ENCODE peak calls at places on chromosomes 7 and 10, in seven cellular contexts. One of them, this sample, is unnamed.
A peak's percentile ranks its signal among the peaks of the same experiment; 100 is the strongest.

GRCh38 chr7:95950698-95951097 is 178.3 kb downstream of the DYNC1I1 start:
- DNase-seq in nephron progenitor cell: no peak
- DNase-seq in AG04450: no peak
- DNase-seq in GM06990: no peak
- DNase-seq in AG10803: peak; percentile 52
- DNase-seq in NCI-H1417: no peak
- DNase-seq in putamen: no peak
- DNase-seq in this sample: no peak

GRCh38 chr10:33952692-33953360 is 618.4 kb upstream of the NRP1 start:
- DNase-seq in AG10803: peak; percentile 38
- DNase-seq in nephron progenitor cell: no peak
- DNase-seq in NCI-H1417: no peak
- DNase-seq in GM06990: no peak
- DNase-seq in AG04450: peak; percentile 4
- DNase-seq in putamen: no peak
- DNase-seq in this sample: no peak

GRCh38 chr7:136086712-136087111 is 109.6 kb upstream of the MTPN start:
- DNase-seq in NCI-H1417: peak; percentile 10
- DNase-seq in AG04450: peak; percentile 69
- DNase-seq in GM06990: peak; percentile 3
- DNase-seq in AG10803: peak; percentile 89
- DNase-seq in putamen: peak; percentile 90
- DNase-seq in nephron progenitor cell: no peak
- DNase-seq in this sample: peak; percentile 7

GRCh38 chr10:123351715-123352114 is 197.5 kb downstream of the BUB3 start:
- DNase-seq in GM06990: no peak
- DNase-seq in AG04450: no peak
- DNase-seq in AG10803: no peak
- DNase-seq in putamen: no peak
- DNase-seq in nephron progenitor cell: no peak
- DNase-seq in NCI-H1417: no peak
- DNase-seq in this sample: no peak

GRCh38 chr7:74023037-74023436 is 4.9 kb upstream of the ELN start:
- DNase-seq in AG10803: peak; percentile 60
- DNase-seq in AG04450: no peak
- DNase-seq in putamen: no peak
- DNase-seq in nephron progenitor cell: no peak
- DNase-seq in GM06990: no peak
- DNase-seq in NCI-H1417: no peak
- DNase-seq in this sample: peak; percentile 31

GRCh38 chr10:5666324-5667220 is at the start of gene ASB13:
- DNase-seq in GM06990: peak; percentile 32
- DNase-seq in putamen: peak; percentile 68
- DNase-seq in AG10803: peak; percentile 33
- DNase-seq in AG04450: no peak
- DNase-seq in NCI-H1417: peak; percentile 43
- DNase-seq in nephron progenitor cell: peak; percentile 74
- DNase-seq in this sample: peak; percentile 60

GRCh38 chr10:36236931-36237330 is 594.8 kb upstream of the FZD8 start:
- DNase-seq in AG10803: no peak
- DNase-seq in NCI-H1417: no peak
- DNase-seq in AG04450: no peak
- DNase-seq in nephron progenitor cell: no peak
- DNase-seq in putamen: no peak
- DNase-seq in GM06990: no peak
- DNase-seq in this sample: no peak

GRCh38 chr7:159098795-159099194 is 45.9 kb downstream of the VIPR2 start:
- DNase-seq in nephron progenitor cell: no peak
- DNase-seq in GM06990: no peak
- DNase-seq in putamen: no peak
- DNase-seq in AG10803: no peak
- DNase-seq in AG04450: no peak
- DNase-seq in NCI-H1417: no peak
- DNase-seq in this sample: no peak

GRCh38 chr7:155129186-155129585 is 59.1 kb downstream of the HTR5A start:
- DNase-seq in AG10803: no peak
- DNase-seq in AG04450: no peak
- DNase-seq in GM06990: no peak
- DNase-seq in NCI-H1417: no peak
- DNase-seq in putamen: no peak
- DNase-seq in nephron progenitor cell: no peak
- DNase-seq in this sample: no peak

GRCh38 chr10:109166935-109167334 is 756.4 kb downstream of the XPNPEP1 start:
- DNase-seq in AG10803: peak; percentile 3
- DNase-seq in putamen: no peak
- DNase-seq in AG04450: no peak
- DNase-seq in NCI-H1417: no peak
- DNase-seq in GM06990: no peak
- DNase-seq in nephron progenitor cell: no peak
- DNase-seq in this sample: no peak

GRCh38 chr10:11381023-11381422 is 230.4 kb downstream of the USP6NL start:
- DNase-seq in nephron progenitor cell: no peak
- DNase-seq in AG10803: no peak
- DNase-seq in GM06990: no peak
- DNase-seq in putamen: no peak
- DNase-seq in NCI-H1417: no peak
- DNase-seq in AG04450: no peak
- DNase-seq in this sample: no peak

GRCh38 chr10:16386855-16387254 is 50.0 kb upstream of the PTER start:
- DNase-seq in AG10803: no peak
- DNase-seq in nephron progenitor cell: no peak
- DNase-seq in putamen: no peak
- DNase-seq in AG04450: no peak
- DNase-seq in GM06990: no peak
- DNase-seq in NCI-H1417: peak; percentile 68
- DNase-seq in this sample: no peak

This sample was measured in HuH-7.5.